ENCODE peak calls at places on chromosomes 7 and 10, in seven cellular contexts. U is transverse colon, I is IMR-90, N is stomach, T is uterus, W is sigmoid colon, F is body of pancreas. O is an unnamed sample.

GRCh38 chr7:3520206-3520605 is 219.2 kb downstream of the SDK1 start:
- DNase-seq in U (no peak), I (no peak), N (no peak), T (no peak), W (no peak), F (peak; percentile 78), O (no peak)

GRCh38 chr7:40720401-40720800 is 585.6 kb downstream of the SUGCT start:
- DNase-seq in U (no peak), I (peak; percentile 74), N (no peak), T (no peak), W (no peak), F (no peak), O (no peak)

GRCh38 chr10:50857579-50857978 is 27.8 kb downstream of the A1CF start:
- DNase-seq in U (no peak), I (no peak), N (no peak), T (no peak), W (no peak), F (no peak), O (no peak)

GRCh38 chr10:60464659-60465058 is 75.0 kb upstream of the ANK3 start:
- DNase-seq in U (no peak), I (no peak), N (no peak), T (no peak), W (no peak), F (no peak), O (no peak)

GRCh38 chr7:69078997-69079769 is 519.1 kb upstream of the AUTS2 start:
- DNase-seq in U (peak; percentile 7), I (no peak), N (no peak), T (no peak), W (no peak), F (peak; percentile 15), O (no peak)

GRCh38 chr7:23469150-23469960 is 936 bp downstream of the IGF2BP3 start:
- DNase-seq in U (no peak), I (no peak), N (no peak), T (no peak), W (no peak), F (peak; percentile 12), O (peak; percentile 84)

GRCh38 chr10:119445311-119445934 is 97.1 kb downstream of the RGS10 start:
- DNase-seq in U (peak; percentile 88), I (peak; percentile 74), N (peak; percentile 89), T (peak; percentile 88), W (peak; percentile 93), F (peak; percentile 88), O (peak; percentile 77)

GRCh38 chr7:135316648-135317313 is 83.1 kb downstream of the STRA8 start:
- DNase-seq in U (no peak), I (no peak), N (no peak), T (no peak), W (no peak), F (no peak), O (no peak)

GRCh38 chr10:127426746-127427145 is 122.4 kb upstream of the NPS start:
- DNase-seq in U (no peak), I (peak; percentile 19), N (no peak), T (no peak), W (no peak), F (no peak), O (no peak)

GRCh38 chr7:155917836-155918385 is 105.6 kb upstream of the SHH start:
- DNase-seq in U (no peak), I (no peak), N (peak; percentile 33), T (no peak), W (no peak), F (no peak), O (no peak)

GRCh38 chr7:87146740-87147386 is 5.4 kb upstream of the DMTF1 start:
- DNase-seq in U (no peak), I (no peak), N (no peak), T (no peak), W (no peak), F (peak; percentile 6), O (no peak)

GRCh38 chr7:83882551-83882950 is 233.6 kb upstream of the SEMA3E start:
- DNase-seq in U (no peak), I (no peak), N (no peak), T (no peak), W (no peak), F (no peak), O (no peak)

GRCh38 chr7:5701085-5701914 is 80.2 kb downstream of the RNF216 start:
- DNase-seq in U (no peak), I (peak; percentile 66), N (no peak), T (no peak), W (no peak), F (no peak), O (no peak)
- TF ChIP-seq POLR2A in U (no peak), I (no peak), N (no peak), T (no peak), W (no peak), F (no peak), O (no peak)

DNA sequence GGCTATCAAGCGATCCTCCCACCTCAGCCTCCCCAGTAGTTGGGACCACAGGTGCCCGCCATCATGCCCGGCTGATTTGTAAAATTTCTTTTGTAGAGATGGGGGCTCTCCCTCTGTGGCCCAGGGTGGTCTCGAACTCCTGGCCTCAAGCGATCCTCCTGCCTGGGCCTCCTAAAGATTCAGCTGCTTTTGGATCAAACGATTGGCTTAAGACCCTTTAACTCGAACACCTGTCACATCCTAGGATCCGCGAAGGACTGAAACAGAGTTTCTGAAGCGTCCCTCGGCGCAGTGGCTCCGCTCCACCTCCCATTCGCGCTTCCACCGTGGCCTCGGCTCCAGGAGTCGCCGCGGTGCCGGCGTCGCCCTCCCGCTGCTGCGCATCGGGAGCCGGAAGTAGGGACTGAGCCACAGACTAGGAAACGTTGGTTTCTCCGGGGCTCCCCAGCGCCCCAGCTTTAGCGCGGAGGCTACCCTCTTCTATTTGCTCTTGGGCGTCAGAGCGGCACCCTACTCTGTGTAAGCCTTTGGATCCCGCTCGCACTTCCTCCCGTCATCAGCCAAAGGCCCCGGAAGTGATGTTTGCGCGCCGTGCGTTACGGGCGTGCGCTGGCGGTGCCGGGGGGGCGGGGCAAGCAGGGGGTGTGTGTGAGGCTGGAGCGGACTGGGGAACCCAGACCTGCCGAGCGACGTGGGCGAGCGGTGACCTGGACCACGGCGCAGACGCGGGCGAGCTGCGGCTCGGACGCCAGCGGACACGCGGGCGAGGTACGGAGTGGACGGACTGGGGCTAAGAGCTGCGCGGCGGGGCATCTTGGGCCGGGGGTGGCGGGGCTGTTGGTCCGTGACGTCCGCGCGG is 53.0 kb downstream of the KCTD7 start:
- DNase-seq in U (peak; percentile 99), I (peak; percentile 94), N (peak; percentile 99), T (peak; percentile 98), W (peak; percentile 99), F (peak; percentile 98), O (peak; percentile 97)
- TF ChIP-seq POLR2A in U (peak; percentile 97), I (peak; percentile 98), N (peak; percentile 90), T (peak; percentile 93), W (peak; percentile 98), F (peak; percentile 93), O (peak; percentile 91)

GRCh38 chr10:69490876-69491275 is 39.6 kb downstream of the TSPAN15 start:
- DNase-seq in U (no peak), I (no peak), N (no peak), T (peak; percentile 9), W (peak; percentile 56), F (no peak), O (no peak)

GRCh38 chr10:69494626-69495558 is 43.6 kb downstream of the TSPAN15 start:
- DNase-seq in U (no peak), I (no peak), N (no peak), T (peak; percentile 11), W (peak; percentile 79), F (no peak), O (no peak)

GRCh38 chr10:69492091-69492745 is 41.0 kb downstream of the TSPAN15 start:
- DNase-seq in U (no peak), I (no peak), N (no peak), T (peak; percentile 13), W (peak; percentile 72), F (no peak), O (no peak)

GRCh38 chr10:69491611-69492010 is 40.3 kb downstream of the TSPAN15 start:
- DNase-seq in U (no peak), I (no peak), N (no peak), T (peak; percentile 13), W (peak; percentile 66), F (no peak), O (no peak)

GRCh38 chr10:69492746-69493462 is 41.6 kb downstream of the TSPAN15 start:
- DNase-seq in U (no peak), I (no peak), N (no peak), T (peak; percentile 26), W (peak; percentile 90), F (no peak), O (no peak)
- TF ChIP-seq POLR2A in U (no peak), I (no peak), N (no peak), T (no peak), W (no peak), F (no peak), O (no peak)

DNA sequence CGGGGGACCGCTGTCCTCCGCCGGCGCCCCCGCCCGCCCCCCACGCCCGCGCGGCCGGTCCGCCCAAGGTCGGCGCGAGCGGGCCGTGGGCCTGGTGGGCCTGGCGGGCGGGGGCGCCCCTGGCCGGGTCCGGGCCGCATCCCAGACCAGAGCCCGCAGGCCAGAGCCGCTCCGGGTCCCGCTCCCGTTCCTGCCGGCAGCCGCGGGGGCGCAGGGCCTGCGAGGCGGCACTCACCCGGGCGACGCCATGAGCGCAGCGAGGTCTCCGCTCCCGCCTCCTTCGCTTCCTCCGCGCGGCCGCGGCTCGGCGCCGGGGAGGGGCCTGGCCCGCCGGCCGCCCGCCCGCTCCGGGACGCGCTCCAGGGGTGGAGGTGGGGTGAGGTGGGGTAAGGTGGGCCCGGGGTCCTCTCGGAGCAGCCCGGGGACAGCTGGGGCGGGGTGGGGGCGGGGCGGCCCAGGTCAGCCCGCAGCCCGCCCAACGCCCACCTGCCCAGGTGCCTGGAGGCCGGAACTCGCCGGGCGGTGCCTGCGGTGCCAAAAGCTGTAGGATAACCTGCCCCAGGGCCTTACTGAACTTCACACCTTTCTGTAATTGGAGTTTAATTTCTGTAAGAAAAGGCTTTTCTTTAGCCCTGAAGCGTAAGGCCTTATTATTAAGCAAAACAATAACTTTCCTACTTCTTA is at the start of gene URGCP:
- DNase-seq in U (peak; percentile 57), I (peak; percentile 20), N (peak; percentile 58), T (peak; percentile 25), W (peak; percentile 74), F (peak; percentile 63), O (peak; percentile 61)
- TF ChIP-seq POLR2A in U (no peak), I (peak; percentile 40), N (no peak), T (no peak), W (no peak), F (no peak), O (no peak)

DNA sequence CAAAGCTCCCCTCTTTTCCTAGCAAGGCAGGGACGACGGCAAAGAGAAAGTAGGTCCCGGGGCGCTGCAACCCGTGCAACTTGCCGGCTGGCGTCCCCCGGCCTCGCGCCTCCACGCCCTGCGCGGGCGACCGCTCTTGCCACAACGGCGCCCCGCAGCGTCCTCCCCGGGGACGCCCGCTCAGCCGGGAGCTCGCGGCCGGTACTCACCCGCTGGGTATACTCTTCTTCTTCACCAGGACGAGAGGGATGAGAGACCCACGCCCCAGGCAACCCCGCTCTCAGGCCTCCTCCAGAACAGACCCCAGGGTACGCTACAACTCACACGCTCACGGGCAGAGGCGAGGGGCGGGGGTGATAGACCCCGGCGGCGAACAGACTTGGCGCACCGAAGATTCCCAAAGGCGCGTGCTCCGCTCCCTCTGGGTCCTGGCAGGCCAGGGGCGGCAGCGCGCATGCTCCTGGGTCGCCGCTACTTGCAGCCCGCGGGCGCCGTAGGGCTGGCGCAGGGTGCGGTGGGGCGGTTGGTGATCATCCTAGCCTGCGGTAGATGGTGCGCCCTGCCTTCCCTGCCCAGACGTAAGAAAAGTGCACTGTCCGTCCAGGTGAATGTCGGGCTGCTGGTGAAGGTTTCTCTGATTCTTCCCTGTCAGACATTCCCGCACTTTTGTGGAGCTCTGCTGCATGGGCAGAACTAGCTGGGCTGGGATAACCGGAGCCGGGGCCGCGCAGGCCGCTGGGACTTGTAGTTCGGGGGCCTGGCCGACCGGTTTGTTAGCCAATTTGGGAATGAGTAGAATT is at the start of gene CC2D2B:
- DNase-seq in U (peak; percentile 82), I (peak; percentile 74), N (peak; percentile 84), T (peak; percentile 82), W (peak; percentile 90), F (peak; percentile 87), O (peak; percentile 82)
- TF ChIP-seq POLR2A in U (no peak), I (no peak), N (no peak), T (no peak), W (no peak), F (peak; percentile 48), O (peak; percentile 48)

O was measured in erythroblast.